ENCODE peak calls at places on chromosomes 12 and 14, in four cellular contexts. Y is NCI-H1092; S is left lung; H is stimulated activated effector memory CD8-positive, alpha-beta T cell treated with anti-CD3 and anti-CD28 coated beads, Interleukin-12 subunit alpha, Interleukin-12 subunit beta, amount 100 ng/mL, for 72 hours. C is an unnamed sample.

GRCh38 chr14:22973217-22974032 is 8.9 kb downstream of the AJUBA start:
- DNase-seq in H (peak), Y (no peak), S (no peak), C (no peak)

GRCh38 chr12:105227879-105228278 is 8.1 kb downstream of the APPL2 start:
- DNase-seq in Y (no peak), S (no peak), H (no peak), C (no peak)

GRCh38 chr12:132634411-132634990 is 15.9 kb downstream of the P2RX2 start:
- DNase-seq in S (peak), Y (no peak), H (no peak), C (no peak)

GRCh38 chr12:14066021-14066420 is 84.6 kb upstream of the GRIN2B start:
- DNase-seq in H (no peak), Y (no peak), S (no peak), C (no peak)

GRCh38 chr12:123401753-123402683 is 18.1 kb downstream of the KMT5A start:
- DNase-seq in Y (no peak), H (no peak), S (no peak), C (no peak)

GRCh38 chr14:26206640-26207039 is 391.2 kb downstream of the NOVA1 start:
- DNase-seq in S (no peak), Y (no peak), H (no peak), C (no peak)

GRCh38 chr12:53267309-53268008 is 640 bp upstream of the ESPL1 start:
- DNase-seq in Y (no peak), S (no peak), H (peak), C (no peak)

GRCh38 chr14:96246535-96246839 is 9.5 kb upstream of the BDKRB1 start:
- DNase-seq in S (no peak), Y (no peak), H (no peak), C (no peak)

GRCh38 chr12:110042260-110042659 is 6.1 kb downstream of the C12orf76 start:
- DNase-seq in Y (no peak), H (no peak), S (no peak), C (no peak)

GRCh38 chr12:100185361-100185894 is 15.2 kb upstream of the ACTR6 start:
- DNase-seq in S (no peak), Y (no peak), H (no peak), C (no peak)

GRCh38 chr12:569091-569676 is 94.1 kb downstream of the NINJ2 start:
- DNase-seq in H (no peak), Y (no peak), S (no peak), C (no peak)

GRCh38 chr12:108828774-108829173 is 28.6 kb downstream of the SSH1 start:
- DNase-seq in H (no peak), S (no peak), Y (no peak), C (no peak)

GRCh38 chr12:56988207-56988739 is 18.1 kb downstream of the ZBTB39 start:
- DNase-seq in S (no peak), H (no peak), Y (no peak), C (no peak)

GRCh38 chr12:116502141-116502725 is 56.9 kb upstream of the MAP1LC3B2 start:
- DNase-seq in H (no peak), S (no peak), Y (no peak), C (no peak)

GRCh38 chr12:53185582-53186153 is 4.9 kb upstream of the CSAD start:
- DNase-seq in S (no peak), Y (no peak), H (no peak), C (no peak)

GRCh38 chr12:114661245-114661644 is 22.7 kb downstream of the TBX3 start:
- DNase-seq in Y (no peak), S (no peak), H (no peak), C (no peak)

GRCh38 chr12:23560611-23561010 is 388.9 kb downstream of the SOX5 start:
- DNase-seq in Y (no peak), S (no peak), H (no peak), C (no peak)

GRCh38 chr12:121461048-121461447 is 61.1 kb downstream of the RNF34 start:
- DNase-seq in Y (no peak), S (no peak), H (no peak), C (no peak)

GRCh38 chr14:100199240-100199860 is 39.6 kb upstream of the YY1 start:
- DNase-seq in Y (no peak), S (no peak), H (no peak), C (no peak)

GRCh38 chr12:21330682-21331253 is 3.9 kb downstream of the SLCO1A2 start:
- DNase-seq in S (no peak), Y (no peak), H (no peak), C (no peak)

C was measured in omental fat pad.